ENCODE peak calls at places on chromosomes 11 and 22, in four cellular contexts. One of them, this sample, is unnamed.
A peak's percentile ranks its signal among the peaks of the same experiment; 100 is the strongest.

GRCh38 chr11:25547293-25547692 is 784.6 kb upstream of the ANO3 start:
- DNase-seq in heart right ventricle: no peak
- DNase-seq in testis: no peak
- DNase-seq in thoracic aorta: no peak
- DNase-seq in this sample: no peak

GRCh38 chr22:20080776-20081654 is 974 bp downstream of the DGCR8 start:
- DNase-seq in thoracic aorta: no peak
- DNase-seq in heart right ventricle: no peak
- DNase-seq in testis: peak; percentile 29
- DNase-seq in this sample: peak; percentile 66

GRCh38 chr11:45843158-45843924 is 3.9 kb upstream of the CRY2 start:
- DNase-seq in testis: peak; percentile 95
- DNase-seq in heart right ventricle: peak; percentile 87
- DNase-seq in thoracic aorta: peak; percentile 87
- DNase-seq in this sample: peak; percentile 95

GRCh38 chr22:39327995-39328754 is 8.8 kb upstream of the RPL3 start:
- DNase-seq in heart right ventricle: no peak
- DNase-seq in testis: no peak
- DNase-seq in thoracic aorta: no peak
- DNase-seq in this sample: no peak

GRCh38 chr22:45009881-45010531 is at the start of gene PHF21B:
- DNase-seq in heart right ventricle: peak; percentile 57
- DNase-seq in testis: peak; percentile 91
- DNase-seq in thoracic aorta: no peak
- DNase-seq in this sample: no peak

GRCh38 chr22:36016656-36017055 is 12.0 kb downstream of the RBFOX2 start:
- DNase-seq in testis: no peak
- DNase-seq in heart right ventricle: no peak
- DNase-seq in thoracic aorta: no peak
- DNase-seq in this sample: no peak

GRCh38 chr22:43479962-43480361 is 68.1 kb downstream of the MPPED1 start:
- DNase-seq in thoracic aorta: no peak
- DNase-seq in heart right ventricle: no peak
- DNase-seq in testis: no peak
- DNase-seq in this sample: no peak

GRCh38 chr11:125364085-125364822 is 131.8 kb downstream of the FEZ1 start:
- DNase-seq in thoracic aorta: no peak
- DNase-seq in heart right ventricle: no peak
- DNase-seq in testis: no peak
- DNase-seq in this sample: no peak

GRCh38 chr11:120179071-120179672 is 31.7 kb upstream of the OAF start:
- DNase-seq in thoracic aorta: no peak
- DNase-seq in testis: no peak
- DNase-seq in heart right ventricle: no peak
- DNase-seq in this sample: no peak

GRCh38 chr11:21323617-21324016 is 654.2 kb downstream of the NELL1 start:
- DNase-seq in testis: no peak
- DNase-seq in heart right ventricle: no peak
- DNase-seq in thoracic aorta: no peak
- DNase-seq in this sample: no peak

GRCh38 chr11:134945993-134946392 is 534.0 kb upstream of the B3GAT1 start:
- DNase-seq in heart right ventricle: no peak
- DNase-seq in thoracic aorta: no peak
- DNase-seq in testis: no peak
- DNase-seq in this sample: no peak

GRCh38 chr22:23622634-23623033 is 9.5 kb downstream of the DRICH1 start:
- DNase-seq in testis: no peak
- DNase-seq in thoracic aorta: no peak
- DNase-seq in heart right ventricle: no peak
- DNase-seq in this sample: no peak

GRCh38 chr11:94832604-94833238 is 64.6 kb downstream of the AMOTL1 start:
- DNase-seq in thoracic aorta: no peak
- DNase-seq in heart right ventricle: no peak
- DNase-seq in testis: no peak
- DNase-seq in this sample: no peak

GRCh38 chr11:65487467-65488272 is 11.2 kb upstream of the MALAT1 start:
- DNase-seq in thoracic aorta: peak; percentile 99
- DNase-seq in heart right ventricle: peak; percentile 93
- DNase-seq in testis: peak; percentile 99
- DNase-seq in this sample: peak; percentile 96

GRCh38 chr11:75260396-75260795 is 19.8 kb downstream of the TPBGL start:
- DNase-seq in heart right ventricle: no peak
- DNase-seq in testis: no peak
- DNase-seq in thoracic aorta: no peak
- DNase-seq in this sample: no peak

GRCh38 chr11:1438261-1438966 is 48.2 kb downstream of the MOB2 start:
- DNase-seq in testis: peak; percentile 48
- DNase-seq in thoracic aorta: no peak
- DNase-seq in heart right ventricle: no peak
- DNase-seq in this sample: no peak

GRCh38 chr22:48106715-48107259 is 1344.3 kb downstream of the TBC1D22A start:
- DNase-seq in thoracic aorta: no peak
- DNase-seq in testis: no peak
- DNase-seq in heart right ventricle: no peak
- DNase-seq in this sample: no peak

GRCh38 chr11:93020248-93021088 is 51.0 kb downstream of the MTNR1B start:
- DNase-seq in thoracic aorta: no peak
- DNase-seq in heart right ventricle: no peak
- DNase-seq in testis: no peak
- DNase-seq in this sample: no peak

GRCh38 chr11:98616256-98616655 is 404.5 kb upstream of the CNTN5 start:
- DNase-seq in testis: no peak
- DNase-seq in thoracic aorta: no peak
- DNase-seq in heart right ventricle: no peak
- DNase-seq in this sample: no peak

GRCh38 chr11:44112083-44112865 is 16.8 kb downstream of the EXT2 start:
- DNase-seq in testis: peak; percentile 20
- DNase-seq in thoracic aorta: no peak
- DNase-seq in heart right ventricle: peak; percentile 33
- DNase-seq in this sample: no peak

GRCh38 chr22:43883719-43884415 is 7.9 kb downstream of the PNPLA5 start:
- DNase-seq in testis: no peak
- DNase-seq in thoracic aorta: no peak
- DNase-seq in heart right ventricle: no peak
- DNase-seq in this sample: peak; percentile 11

GRCh38 chr11:119116235-119116594 is 5.2 kb upstream of the HINFP start:
- DNase-seq in testis: no peak
- DNase-seq in thoracic aorta: no peak
- DNase-seq in heart right ventricle: no peak
- DNase-seq in this sample: no peak

GRCh38 chr11:120139316-120140069 is 1.6 kb upstream of the TRIM29 start:
- DNase-seq in heart right ventricle: no peak
- DNase-seq in thoracic aorta: no peak
- DNase-seq in testis: no peak
- DNase-seq in this sample: no peak

GRCh38 chr11:85029964-85030363 is 597.2 kb downstream of the DLG2 start:
- DNase-seq in testis: no peak
- DNase-seq in heart right ventricle: no peak
- DNase-seq in thoracic aorta: no peak
- DNase-seq in this sample: no peak

GRCh38 chr22:22754268-22754657 is 109.8 kb downstream of the GGTLC2 start:
- DNase-seq in heart right ventricle: no peak
- DNase-seq in thoracic aorta: no peak
- DNase-seq in testis: no peak
- DNase-seq in this sample: no peak

GRCh38 chr11:35525501-35526175 is at the start of gene PAMR1:
- DNase-seq in testis: no peak
- DNase-seq in heart right ventricle: peak; percentile 55
- DNase-seq in thoracic aorta: no peak
- DNase-seq in this sample: peak; percentile 39

GRCh38 chr11:35526370-35526792 is 965 bp upstream of the PAMR1 start:
- DNase-seq in testis: no peak
- DNase-seq in thoracic aorta: no peak
- DNase-seq in heart right ventricle: no peak
- DNase-seq in this sample: no peak

GRCh38 chr11:35523861-35524260 is 1.6 kb downstream of the PAMR1 start:
- DNase-seq in testis: no peak
- DNase-seq in thoracic aorta: no peak
- DNase-seq in heart right ventricle: no peak
- DNase-seq in this sample: no peak

GRCh38 chr11:35524780-35525179 is 636 bp downstream of the PAMR1 start:
- DNase-seq in testis: no peak
- DNase-seq in heart right ventricle: no peak
- DNase-seq in thoracic aorta: no peak
- DNase-seq in this sample: no peak

GRCh38 chr11:35523351-35523768 is 2.1 kb downstream of the PAMR1 start:
- DNase-seq in testis: no peak
- DNase-seq in thoracic aorta: no peak
- DNase-seq in heart right ventricle: no peak
- DNase-seq in this sample: no peak
- H3K4me1 ChIP-seq in testis: peaks cover 9% of the 10 kb centered on the region
- H3K4me1 ChIP-seq in thoracic aorta: peaks cover 6% of the 10 kb centered on the region
- H3K4me1 ChIP-seq in heart right ventricle: no peaks in the 10 kb centered on the region
- H3K4me1 ChIP-seq in this sample: no peaks in the 10 kb centered on the region

GRCh38 chr11:91805293-91805692 is 419.3 kb upstream of the FAT3 start:
- DNase-seq in thoracic aorta: no peak
- DNase-seq in heart right ventricle: no peak
- DNase-seq in testis: no peak
- DNase-seq in this sample: no peak

GRCh38 chr11:91800208-91800914 is 424.3 kb upstream of the FAT3 start:
- DNase-seq in testis: no peak
- DNase-seq in heart right ventricle: peak; percentile 19
- DNase-seq in thoracic aorta: no peak
- DNase-seq in this sample: no peak

GRCh38 chr11:91802475-91802874 is 422.1 kb upstream of the FAT3 start:
- DNase-seq in heart right ventricle: no peak
- DNase-seq in thoracic aorta: no peak
- DNase-seq in testis: no peak
- DNase-seq in this sample: no peak

GRCh38 chr11:91798240-91798639 is 426.4 kb upstream of the FAT3 start:
- DNase-seq in testis: no peak
- DNase-seq in heart right ventricle: no peak
- DNase-seq in thoracic aorta: no peak
- DNase-seq in this sample: no peak

DNA sequence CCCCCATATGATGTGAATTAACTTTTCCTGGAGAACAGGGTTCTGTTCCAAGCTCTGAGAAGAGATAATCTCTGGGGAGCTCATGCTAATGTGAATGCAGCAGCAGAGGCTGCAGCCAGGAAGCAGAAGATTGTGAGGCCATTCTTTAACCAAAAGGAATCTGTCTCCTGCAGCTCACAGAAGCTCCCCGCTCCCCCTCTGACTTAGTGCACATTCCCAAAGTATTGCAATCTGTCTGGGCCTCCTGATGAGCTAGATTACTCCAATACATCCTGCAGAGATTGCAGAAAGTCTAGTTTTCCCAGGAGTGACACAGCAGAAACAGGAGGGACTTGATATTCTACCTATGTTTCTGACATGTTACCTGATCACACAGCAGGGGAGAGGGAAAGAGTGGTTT is 420.6 kb upstream of the FAT3 start:
- DNase-seq in testis: no peak
- DNase-seq in heart right ventricle: no peak
- DNase-seq in thoracic aorta: no peak
- DNase-seq in this sample: no peak
- H3K9me3 ChIP-seq in testis: no peaks in the 10 kb centered on the region
- H3K9me3 ChIP-seq in heart right ventricle: no peaks in the 10 kb centered on the region
- H3K9me3 ChIP-seq in thoracic aorta: no peaks in the 10 kb centered on the region
- H3K9me3 ChIP-seq in this sample: no peaks in the 10 kb centered on the region

GRCh38 chr11:128505449-128506058 is 81.8 kb downstream of the ETS1 start:
- DNase-seq in heart right ventricle: no peak
- DNase-seq in thoracic aorta: no peak
- DNase-seq in testis: no peak
- DNase-seq in this sample: no peak

GRCh38 chr11:128507936-128508335 is 79.4 kb downstream of the ETS1 start:
- DNase-seq in testis: no peak
- DNase-seq in heart right ventricle: no peak
- DNase-seq in thoracic aorta: no peak
- DNase-seq in this sample: no peak

GRCh38 chr11:128506384-128506783 is 81.0 kb downstream of the ETS1 start:
- DNase-seq in heart right ventricle: no peak
- DNase-seq in thoracic aorta: no peak
- DNase-seq in testis: no peak
- DNase-seq in this sample: peak; percentile 44

GRCh38 chr11:128508785-128509518 is 78.4 kb downstream of the ETS1 start:
- DNase-seq in heart right ventricle: no peak
- DNase-seq in testis: no peak
- DNase-seq in thoracic aorta: no peak
- DNase-seq in this sample: no peak

DNA sequence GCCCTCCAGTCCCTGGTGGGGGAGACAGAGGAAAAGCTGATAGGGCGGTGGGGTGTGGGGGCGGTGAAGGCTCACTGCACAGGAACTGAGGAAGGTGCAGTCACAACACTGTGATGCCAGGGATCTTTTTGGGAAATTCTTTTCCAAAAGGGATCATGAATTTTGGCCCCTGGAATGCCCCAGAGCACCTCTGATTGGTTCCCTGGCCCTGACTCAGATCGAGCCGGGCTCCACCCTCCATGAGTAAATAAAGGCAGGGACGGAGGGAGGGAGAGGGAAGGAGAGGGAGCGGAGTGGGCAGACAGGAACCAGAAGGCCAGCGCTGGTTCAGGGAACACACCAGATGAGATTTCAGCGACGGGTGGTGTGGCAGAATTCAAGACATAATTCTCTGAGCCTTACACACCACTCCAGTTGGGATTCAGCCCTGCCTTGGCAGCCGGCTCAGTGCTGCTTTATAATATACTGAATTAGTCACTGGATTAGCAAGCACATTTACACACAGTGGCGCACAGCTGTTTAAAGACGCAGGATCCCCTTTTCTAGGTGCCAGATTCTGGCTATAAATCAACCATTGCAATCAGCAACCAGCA is 80.3 kb downstream of the ETS1 start:
- DNase-seq in thoracic aorta: peak; percentile 93
- DNase-seq in testis: peak; percentile 60
- DNase-seq in heart right ventricle: peak; percentile 75
- DNase-seq in this sample: peak; percentile 85
- TF ChIP-seq CTCF in thoracic aorta: no peak
- TF ChIP-seq CTCF in testis: no peak
- TF ChIP-seq CTCF in heart right ventricle: no peak
- TF ChIP-seq CTCF in this sample: no peak

DNA sequence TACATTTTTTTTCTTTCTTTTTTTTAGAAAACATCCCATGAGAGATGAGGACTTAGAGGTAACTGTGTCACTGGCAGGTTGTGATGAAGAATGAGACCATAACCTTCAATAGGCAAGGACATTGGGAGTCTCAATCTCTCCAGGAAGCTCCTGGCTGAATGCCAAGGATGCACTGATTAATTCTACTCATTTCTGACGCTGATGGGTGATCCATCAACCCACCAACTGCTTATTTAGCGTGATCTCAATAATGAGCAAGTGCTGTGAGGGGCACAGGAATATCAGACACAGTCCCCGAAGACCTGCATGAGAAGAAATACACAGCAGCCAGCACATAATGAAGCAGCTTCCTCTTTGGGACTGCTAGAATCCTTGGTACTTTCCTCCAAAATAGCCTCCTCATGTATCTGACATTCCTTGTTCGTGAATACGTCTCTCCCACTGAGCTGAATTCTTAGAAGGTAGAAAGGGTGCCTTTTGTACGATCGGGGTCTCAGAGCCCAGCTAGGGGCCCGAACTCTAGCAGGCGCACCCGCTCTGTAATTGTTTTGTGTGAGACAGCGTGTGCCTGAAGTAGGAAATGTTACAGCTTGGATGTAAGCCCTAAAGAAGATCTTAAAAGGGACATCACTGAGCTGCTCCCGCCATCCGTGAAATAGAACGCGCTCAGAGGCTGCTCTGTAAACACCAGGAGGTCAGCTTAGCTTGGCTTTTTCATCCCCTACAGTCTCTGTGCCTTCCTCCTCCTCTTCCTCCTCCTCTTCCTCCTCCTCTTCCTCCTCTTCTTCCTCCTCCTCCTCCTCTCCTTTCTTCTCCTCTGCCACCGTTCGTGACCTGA is 7.2 kb downstream of the CLMP start:
- DNase-seq in thoracic aorta: no peak
- DNase-seq in testis: no peak
- DNase-seq in heart right ventricle: no peak
- DNase-seq in this sample: no peak
- H3K4me1 ChIP-seq in thoracic aorta: peaks cover 13% of the 10 kb centered on the region
- H3K4me1 ChIP-seq in testis: peaks cover 14% of the 10 kb centered on the region
- H3K4me1 ChIP-seq in heart right ventricle: no peaks in the 10 kb centered on the region
- H3K4me1 ChIP-seq in this sample: no peaks in the 10 kb centered on the region